ENCODE peak calls at places on chromosome 17, in five cellular contexts. T, Y, H, Q and U are unnamed samples.

GRCh38 chr17:79707931-79708891 is 22.5 kb upstream of the ENPP7 start:
- DNase-seq in Y (no peak), H (peak; percentile 55), T (no peak), Q (peak; percentile 91), U (peak; percentile 38)

GRCh38 chr17:35244345-35245195 is 1.7 kb downstream of the SLFN5 start:
- DNase-seq in Y (no peak), Q (peak; percentile 98), T (no peak), H (peak; percentile 82), U (peak; percentile 81)

GRCh38 chr17:50613007-50613406 is 21.7 kb upstream of the ABCC3 start:
- DNase-seq in H (no peak), T (no peak), Q (no peak), Y (no peak), U (no peak)

GRCh38 chr17:15233022-15233805 is 31.9 kb downstream of the PMP22 start:
- DNase-seq in Y (no peak), Q (no peak), T (no peak), H (peak; percentile 48), U (peak; percentile 75)

GRCh38 chr17:34095101-34095500 is 160.0 kb upstream of the CCL2 start:
- DNase-seq in H (no peak), T (no peak), Q (no peak), Y (no peak), U (no peak)

GRCh38 chr17:9271989-9272388 is 250.7 kb downstream of the NTN1 start:
- DNase-seq in Y (no peak), H (no peak), Q (no peak), T (no peak), U (no peak)

GRCh38 chr17:61331886-61332285 is 67.8 kb upstream of the TBX2 start:
- DNase-seq in H (no peak), T (no peak), Y (no peak), Q (no peak), U (no peak)

GRCh38 chr17:59527325-59527917 is 38.0 kb upstream of the DHX40 start:
- DNase-seq in Y (no peak), Q (no peak), T (no peak), H (no peak), U (no peak)

GRCh38 chr17:43573579-43574321 is 27.6 kb upstream of the ETV4 start:
- DNase-seq in H (no peak), T (no peak), Q (no peak), Y (no peak), U (no peak)

GRCh38 chr17:77770331-77771105 is 188.0 kb upstream of the TNRC6C start:
- DNase-seq in H (peak; percentile 68), Q (no peak), Y (no peak), T (no peak), U (peak; percentile 79)

GRCh38 chr17:79047923-79048825 is 24.2 kb downstream of the C1QTNF1 start:
- DNase-seq in Y (no peak), H (no peak), T (no peak), Q (no peak), U (no peak)

GRCh38 chr17:40547079-40547784 is 18.0 kb downstream of the CCR7 start:
- DNase-seq in Y (no peak), H (no peak), Q (peak; percentile 82), T (peak; percentile 75), U (no peak)

GRCh38 chr17:76359375-76359774 is 5.7 kb upstream of the PRPSAP1 start:
- DNase-seq in Y (no peak), H (no peak), T (no peak), Q (no peak), U (no peak)